ENCODE peak calls at places on chromosomes 7 and 10, in nine cellular contexts. S is keratinocyte, V is RWPE1, N is AG04449, W is sigmoid colon, P is lower leg skin, K is foreskin fibroblast, T is fibroblast of the aortic adventitia, O is astrocyte of the cerebellum. R is an unnamed sample.

GRCh38 chr10:43254199-43254730 is 12.6 kb downstream of the RASGEF1A start:
- DNase-seq in T (no peak), S (no peak), O (no peak), W (peak), P (peak), K (no peak), N (no peak), V (no peak), R (peak)

GRCh38 chr7:139876622-139877283 is 47.7 kb downstream of the TBXAS1 start:
- DNase-seq in V (no peak), W (no peak), K (no peak), T (peak), O (no peak), P (no peak), N (no peak), S (no peak), R (peak)

GRCh38 chr10:36017141-36017540 is 375.0 kb upstream of the FZD8 start:
- DNase-seq in O (no peak), S (no peak), P (no peak), K (no peak), V (no peak), W (no peak), N (no peak), T (no peak), R (no peak)

GRCh38 chr7:129742267-129742666 is 130.7 kb downstream of the NRF1 start:
- DNase-seq in P (no peak), W (no peak), S (no peak), N (no peak), O (no peak), V (no peak), T (no peak), K (no peak), R (no peak)

GRCh38 chr10:91163709-91164474 is 56.6 kb upstream of the PCGF5 start:
- DNase-seq in O (peak), T (peak), N (no peak), S (no peak), V (peak), K (peak), W (peak), P (peak), R (peak)

GRCh38 chr10:100688201-100688600 is 57.2 kb upstream of the PAX2 start:
- DNase-seq in V (no peak), W (no peak), T (no peak), O (no peak), P (no peak), K (no peak), S (no peak), N (no peak), R (no peak)

GRCh38 chr7:19747740-19748339 is 25.6 kb downstream of the TMEM196 start:
- DNase-seq in P (no peak), V (peak), O (peak), T (peak), K (peak), S (no peak), N (no peak), W (no peak), R (no peak)

GRCh38 chr10:132480356-132480755 is 57.2 kb upstream of the INPP5A start:
- DNase-seq in V (no peak), N (no peak), O (no peak), S (no peak), T (no peak), K (peak), W (peak), P (no peak), R (no peak)

GRCh38 chr7:98464558-98464940 is 63.7 kb upstream of the BAIAP2L1 start:
- DNase-seq in T (no peak), O (no peak), N (no peak), S (no peak), W (no peak), K (no peak), V (no peak), P (no peak), R (no peak)

GRCh38 chr10:86662186-86663045 is 5.9 kb upstream of the LDB3 start:
- DNase-seq in O (no peak), V (no peak), K (no peak), P (no peak), S (no peak), N (no peak), T (no peak), W (peak), R (no peak)

GRCh38 chr7:18821554-18821953 is 295.9 kb downstream of the TWIST1 start:
- DNase-seq in T (no peak), W (no peak), P (no peak), S (no peak), V (no peak), K (no peak), O (no peak), N (no peak), R (no peak)

GRCh38 chr7:153404124-153404523 is 644.6 kb downstream of the ACTR3B start:
- DNase-seq in V (no peak), O (no peak), P (peak), S (no peak), N (no peak), K (no peak), W (no peak), T (no peak), R (no peak)

GRCh38 chr7:98779800-98780199 is 90.0 kb downstream of the TMEM130 start:
- DNase-seq in K (no peak), N (no peak), V (no peak), P (no peak), S (no peak), O (no peak), W (no peak), T (no peak), R (no peak)

GRCh38 chr10:7541137-7542087 is 125.4 kb downstream of the ITIH5 start:
- DNase-seq in W (peak), P (peak), N (no peak), T (no peak), S (no peak), V (no peak), K (no peak), O (peak), R (no peak)

GRCh38 chr10:7545256-7545655 is 121.5 kb downstream of the ITIH5 start:
- DNase-seq in P (no peak), S (no peak), O (no peak), V (no peak), N (no peak), T (no peak), W (no peak), K (no peak), R (no peak)

GRCh38 chr10:7538970-7539694 is 127.6 kb downstream of the ITIH5 start:
- DNase-seq in O (no peak), P (no peak), K (no peak), N (no peak), S (no peak), T (no peak), W (no peak), V (no peak), R (no peak)

GRCh38 chr10:7544203-7544602 is 122.6 kb downstream of the ITIH5 start:
- DNase-seq in T (no peak), W (no peak), O (no peak), N (no peak), P (no peak), V (no peak), S (no peak), K (no peak), R (no peak)

GRCh38 chr10:7542189-7542914 is 124.4 kb downstream of the ITIH5 start:
- DNase-seq in O (no peak), T (no peak), V (no peak), P (no peak), W (peak), N (no peak), K (no peak), S (no peak), R (no peak)
- TF ChIP-seq CTCF in O (no peak), T (no peak), V (no peak), P (no peak), W (no peak), N (no peak), K (no peak), S (no peak), R (no peak)

GRCh38 chr7:142835487-142835886 is 19.4 kb upstream of the EPHB6 start:
- DNase-seq in S (no peak), N (no peak), P (no peak), V (no peak), O (no peak), T (no peak), K (no peak), W (no peak), R (no peak)
- TF ChIP-seq CTCF in S (no peak), N (no peak), P (no peak), V (no peak), O (no peak), T (no peak), K (no peak), W (no peak), R (no peak)

GRCh38 chr10:70810967-70811366 is 4.8 kb upstream of the SGPL1 start:
- DNase-seq in S (no peak), T (no peak), V (no peak), K (no peak), N (no peak), O (no peak), P (no peak), W (no peak), R (no peak)

GRCh38 chr10:70814126-70814525 is 1.6 kb upstream of the SGPL1 start:
- DNase-seq in W (no peak), O (no peak), V (no peak), T (no peak), K (no peak), S (no peak), P (no peak), N (no peak), R (no peak)

GRCh38 chr10:70815504-70816219 is at the start of gene SGPL1:
- DNase-seq in V (peak), T (peak), S (no peak), P (peak), W (peak), K (peak), O (peak), N (no peak), R (peak)

GRCh38 chr10:70811881-70812280 is 3.9 kb upstream of the SGPL1 start:
- DNase-seq in S (no peak), N (no peak), W (no peak), V (no peak), P (no peak), T (no peak), K (no peak), O (no peak), R (no peak)

GRCh38 chr10:70812814-70813213 is 2.9 kb upstream of the SGPL1 start:
- DNase-seq in P (no peak), O (no peak), K (no peak), W (no peak), S (no peak), T (no peak), N (no peak), V (no peak), R (no peak)
- TF ChIP-seq CTCF in P (no peak), O (no peak), K (no peak), W (no peak), S (no peak), T (no peak), N (no peak), V (no peak), R (no peak)

GRCh38 chr7:150981644-150982043 is 3.5 kb upstream of the KCNH2 start:
- DNase-seq in O (no peak), W (no peak), K (no peak), V (no peak), N (no peak), P (no peak), S (no peak), T (no peak), R (no peak)

GRCh38 chr7:150978136-150978789 is at the start of gene KCNH2:
- DNase-seq in V (peak), T (no peak), O (no peak), S (no peak), K (no peak), P (no peak), W (peak), N (no peak), R (no peak)

GRCh38 chr7:150982348-150982747 is 4.2 kb upstream of the KCNH2 start:
- DNase-seq in O (no peak), V (no peak), P (no peak), W (no peak), N (no peak), T (no peak), S (no peak), K (no peak), R (no peak)

GRCh38 chr7:150979706-150980390 is 1.7 kb upstream of the KCNH2 start:
- DNase-seq in T (no peak), N (no peak), S (no peak), K (no peak), V (no peak), O (no peak), W (peak), P (no peak), R (no peak)

DNA sequence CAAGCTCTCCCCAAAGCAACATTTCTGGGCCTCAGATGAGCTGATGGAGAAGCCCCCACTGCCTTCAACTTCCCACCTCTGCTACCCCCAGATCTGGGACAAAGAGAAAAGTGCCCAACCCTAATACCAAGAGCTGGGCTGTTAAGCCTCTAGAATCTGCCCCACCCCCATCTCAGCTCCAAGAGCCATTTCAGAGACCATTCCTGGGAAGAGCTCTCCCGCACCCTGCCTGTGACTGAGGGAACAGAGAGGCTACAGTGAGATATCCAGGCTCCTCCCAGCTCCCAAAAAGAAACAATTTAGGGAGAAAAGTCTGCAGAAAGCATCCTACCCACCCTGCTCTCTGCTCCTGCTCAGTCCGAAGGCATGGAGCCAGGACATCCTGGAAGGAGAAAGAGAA is 2.5 kb upstream of the KCNH2 start:
- DNase-seq in K (no peak), P (no peak), W (no peak), S (no peak), T (no peak), N (no peak), O (no peak), V (no peak), R (no peak)
- TF ChIP-seq CTCF in K (no peak), P (no peak), W (no peak), S (no peak), T (no peak), N (no peak), O (no peak), V (no peak), R (no peak)

DNA sequence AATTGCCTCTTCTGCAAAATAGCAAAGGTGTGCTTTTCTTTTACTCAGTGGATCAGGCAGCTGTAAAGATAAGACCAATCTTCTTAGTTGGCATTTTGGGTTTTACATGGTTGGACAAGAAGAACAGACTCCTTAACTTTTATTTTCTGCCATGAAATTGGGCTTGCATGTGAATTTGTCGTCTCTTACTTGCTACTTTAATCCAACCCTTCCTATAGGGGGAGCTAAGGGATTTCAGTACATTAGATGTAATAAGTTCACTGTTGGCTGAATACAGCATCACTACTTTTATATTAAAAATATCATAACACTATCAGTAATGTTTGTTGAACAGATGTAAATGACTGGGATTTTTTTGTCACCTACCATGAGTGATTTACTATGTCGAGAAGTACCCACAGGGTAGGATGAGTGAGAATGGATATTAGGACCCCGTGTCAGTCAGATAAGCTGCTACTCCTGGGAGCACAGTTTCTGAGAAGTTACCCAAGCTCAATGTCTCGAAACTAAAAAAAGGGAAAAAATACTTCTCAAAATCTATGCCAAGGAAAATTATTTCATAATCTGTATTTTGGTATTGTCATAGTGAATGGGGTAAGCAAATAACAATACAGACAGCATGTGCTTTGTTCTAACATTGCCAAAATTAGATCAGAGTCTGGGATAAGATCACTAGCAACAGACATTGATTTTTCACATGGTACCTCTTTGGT is 127.4 kb upstream of the AGR3 start:
- DNase-seq in T (peak), S (no peak), O (no peak), V (no peak), K (no peak), N (no peak), W (no peak), P (no peak), R (no peak)
- TF ChIP-seq CTCF in T (peak), S (peak), O (no peak), V (no peak), K (peak), N (no peak), W (peak), P (no peak), R (peak)

GRCh38 chr10:94362360-94363250 is at the start of gene NOC3L:
- DNase-seq in V (peak), O (peak), T (peak), S (peak), K (peak), W (peak), P (peak), N (peak), R (peak)
- TF ChIP-seq CTCF in V (peak), O (peak), T (peak), S (peak), K (peak), W (peak), P (no peak), N (peak), R (peak)

DNA sequence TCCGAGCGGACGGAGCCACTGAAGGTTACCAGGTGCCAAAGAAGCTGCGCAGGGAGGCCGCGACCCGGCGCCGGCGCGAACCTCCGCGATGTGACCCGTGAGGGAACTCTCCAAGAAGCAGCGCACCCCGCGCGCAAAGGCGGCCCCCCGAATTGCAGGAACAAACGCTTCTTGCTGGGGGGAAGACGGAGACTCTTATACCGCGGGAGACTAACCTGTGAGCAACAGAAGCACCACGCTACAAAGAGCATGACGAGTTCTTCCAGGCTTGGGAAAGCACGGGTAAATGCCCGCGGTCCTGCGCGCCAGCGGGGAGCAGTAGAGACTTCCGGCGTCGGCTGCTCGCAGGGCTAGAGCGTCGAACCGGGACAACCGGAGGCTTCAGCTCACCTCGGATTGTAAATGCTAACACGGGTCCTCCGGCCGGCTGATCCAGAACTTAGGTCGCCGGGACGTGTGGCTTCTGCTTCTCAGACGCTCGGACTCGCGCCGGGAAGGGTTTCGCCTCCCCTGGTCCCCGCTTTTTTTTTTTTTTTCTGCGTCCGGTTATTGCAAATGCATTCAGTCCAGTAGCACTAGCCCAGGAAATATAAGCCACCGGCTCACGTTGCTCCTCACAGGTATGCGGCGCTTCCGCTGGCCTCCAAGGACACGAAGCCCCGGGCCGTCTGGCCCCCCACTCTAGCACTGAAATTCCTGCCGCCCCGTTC is at the start of gene COA1:
- DNase-seq in K (peak), S (peak), O (peak), N (peak), W (peak), P (peak), V (peak), T (peak), R (peak)
- TF ChIP-seq CTCF in K (no peak), S (no peak), O (no peak), N (no peak), W (no peak), P (no peak), V (no peak), T (peak), R (no peak)

R was measured in osteocyte.